ENCODE peak calls at places on chromosomes 11 and 22, in four cellular contexts. B is BJ, S is adrenal gland, W is heart right ventricle. A is an unnamed sample.

GRCh38 chr22:50296658-50297490 is 10.6 kb downstream of the PLXNB2 start:
- DNase-seq in B (no peak), S (no peak), W (no peak), A (no peak)

GRCh38 chr11:65366340-65366773 is 11.8 kb downstream of the TIGD3 start:
- DNase-seq in B (no peak), S (no peak), W (no peak), A (no peak)

GRCh38 chr11:119094816-119095065 is 6.9 kb downstream of the DPAGT1 start:
- DNase-seq in B (no peak), S (peak), W (peak), A (peak)

GRCh38 chr11:3345736-3346135 is 33.2 kb downstream of the ZNF195 start:
- DNase-seq in B (no peak), S (no peak), W (no peak), A (no peak)

GRCh38 chr22:35205956-35206355 is 51.3 kb upstream of the HMGXB4 start:
- DNase-seq in B (no peak), S (no peak), W (no peak), A (no peak)

GRCh38 chr11:74937696-74938475 is 11.0 kb downstream of the XRRA1 start:
- DNase-seq in B (no peak), S (no peak), W (no peak), A (no peak)

GRCh38 chr22:48098243-48098935 is 1335.9 kb downstream of the TBC1D22A start:
- DNase-seq in B (no peak), S (no peak), W (no peak), A (no peak)

GRCh38 chr11:125956371-125956770 is 10.5 kb downstream of the VSIG10L2 start:
- DNase-seq in B (no peak), S (no peak), W (peak), A (no peak)

GRCh38 chr22:48438096-48438495 is 1389.6 kb downstream of the BRD1 start:
- DNase-seq in B (no peak), S (no peak), W (no peak), A (no peak)

GRCh38 chr11:11010624-11011127 is 152.8 kb upstream of the ZBED5 start:
- DNase-seq in B (no peak), S (peak), W (peak), A (no peak)

GRCh38 chr22:39352301-39352867 is 2.6 kb downstream of the SYNGR1 start:
- DNase-seq in B (no peak), S (no peak), W (no peak), A (no peak)

GRCh38 chr22:31075961-31076360 is 5.2 kb upstream of the SMTN start:
- DNase-seq in B (peak), S (peak), W (peak), A (no peak)

GRCh38 chr22:31144223-31144622 is 3.9 kb upstream of the PLA2G3 start:
- DNase-seq in B (no peak), S (no peak), W (no peak), A (no peak)

GRCh38 chr11:108685419-108686161 is 20.7 kb downstream of the DDX10 start:
- DNase-seq in B (no peak), S (no peak), W (no peak), A (no peak)

GRCh38 chr11:109704432-109704831 is 282.4 kb downstream of the C11orf87 start:
- DNase-seq in B (no peak), S (no peak), W (no peak), A (no peak)

GRCh38 chr11:110972640-110973039 is 260.4 kb upstream of the ARHGAP20 start:
- DNase-seq in B (no peak), S (peak), W (no peak), A (no peak)

DNA sequence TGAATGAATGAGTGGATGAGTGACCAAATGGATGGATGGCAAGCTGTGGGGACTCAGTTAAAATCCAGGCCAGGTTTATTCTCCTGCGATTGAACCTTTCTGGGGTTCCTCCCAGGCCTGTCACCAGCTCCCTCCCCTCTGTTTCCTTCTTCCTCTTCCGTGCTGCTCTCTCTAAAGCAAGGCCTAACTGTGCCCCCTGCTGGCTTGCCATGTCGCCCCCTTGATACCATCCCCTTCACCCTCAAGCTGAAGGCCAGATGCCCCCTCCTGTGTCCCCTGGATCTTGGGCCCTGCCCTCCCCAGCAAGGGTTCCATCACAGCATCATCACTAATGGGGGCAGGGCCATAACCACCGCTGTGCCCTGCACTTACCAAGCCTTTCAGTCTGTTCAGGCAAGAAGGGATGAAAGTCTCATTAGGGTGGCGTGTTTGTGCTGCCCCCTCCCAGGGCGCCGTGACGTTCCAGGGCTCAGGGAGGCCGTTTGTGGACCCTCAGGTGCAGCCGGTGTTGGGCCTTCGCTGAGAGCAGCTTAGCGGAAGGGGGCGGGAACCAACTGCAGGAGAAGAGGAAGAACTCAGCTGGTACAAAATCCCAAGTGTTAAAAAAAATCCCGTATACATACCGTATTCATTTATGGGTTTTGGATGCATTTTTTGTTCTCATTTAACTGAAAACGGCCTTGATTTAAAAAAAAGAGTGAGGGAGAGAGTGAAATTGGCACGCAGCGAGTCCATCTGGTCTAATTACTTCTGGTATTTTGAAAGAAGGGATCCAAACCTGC is 69.9 kb downstream of the MPPED1 start:
- DNase-seq in B (no peak), S (no peak), W (no peak), A (no peak)
- TF ChIP-seq CTCF in B (no peak), S (no peak), W (no peak), A (no peak)

GRCh38 chr11:32809313-32809712 is 14.9 kb upstream of the CCDC73 start:
- DNase-seq in B (peak), S (peak), W (peak), A (no peak)
- TF ChIP-seq CTCF in B (peak), S (peak), W (peak), A (peak)

GRCh38 chr11:72111803-72112540 is 523 bp downstream of the ANAPC15 start:
- DNase-seq in B (peak), S (peak), W (peak), A (peak)
- TF ChIP-seq CTCF in B (no peak), S (no peak), W (no peak), A (no peak)

GRCh38 chr22:37894939-37895670 is 11.0 kb upstream of the MICALL1 start:
- DNase-seq in B (no peak), S (no peak), W (no peak), A (no peak)

GRCh38 chr22:37896181-37896592 is 9.9 kb upstream of the MICALL1 start:
- DNase-seq in B (no peak), S (no peak), W (no peak), A (no peak)

GRCh38 chr22:37896939-37897338 is 9.2 kb upstream of the MICALL1 start:
- DNase-seq in B (no peak), S (no peak), W (no peak), A (no peak)

GRCh38 chr22:37897805-37898204 is 8.3 kb upstream of the MICALL1 start:
- DNase-seq in B (no peak), S (no peak), W (no peak), A (no peak)

DNA sequence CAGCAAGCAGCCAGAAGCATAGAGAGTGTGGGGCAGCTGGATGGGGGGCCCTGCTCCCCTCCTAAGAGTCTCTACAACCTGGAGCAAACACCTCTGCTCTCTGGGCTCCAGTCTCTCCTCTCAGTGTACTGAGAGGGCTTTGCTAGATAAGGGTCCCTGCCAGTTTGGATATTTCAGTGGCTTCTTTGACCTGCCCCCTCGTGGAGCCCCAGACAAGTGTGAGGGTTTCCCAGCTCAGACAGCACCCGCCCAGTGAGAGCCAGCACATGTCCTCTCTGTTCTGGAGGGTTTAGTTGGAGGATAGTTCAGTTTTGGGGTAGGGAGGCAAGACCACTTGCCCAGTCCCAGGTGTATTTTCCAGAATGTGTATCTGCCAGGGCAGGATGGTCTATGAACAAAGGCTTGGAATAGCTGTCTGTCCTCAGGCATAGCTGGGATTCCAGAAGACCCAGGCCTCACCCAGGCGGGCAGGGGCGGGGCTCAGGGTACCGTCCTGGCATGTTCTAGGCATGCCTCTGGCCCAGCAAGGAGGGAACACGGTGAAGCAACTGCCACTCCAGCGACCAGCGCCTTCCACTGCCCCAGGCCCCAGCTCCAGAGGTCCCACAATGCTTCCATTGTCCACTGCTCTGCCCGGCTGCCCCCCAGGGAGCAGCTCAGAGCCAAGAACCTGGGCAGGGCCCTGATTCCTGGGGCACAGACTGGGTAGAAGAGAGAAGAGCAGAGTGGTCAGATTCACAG is 7.5 kb upstream of the MICALL1 start:
- DNase-seq in B (no peak), S (no peak), W (no peak), A (no peak)
- TF ChIP-seq CTCF in B (no peak), S (no peak), W (no peak), A (no peak)

A was measured in esophagus muscularis mucosa.